ENCODE peak calls at places on chromosomes 5 and 9, in four cellular contexts. One of them, this sample, is unnamed.

GRCh38 chr5:116308391-116308790 is 223.6 kb downstream of the COMMD10 start:
- DNase-seq in IMR-90: no peak
- DNase-seq in H1: no peak
- DNase-seq in K562: no peak
- DNase-seq in this sample: no peak

GRCh38 chr5:104815212-104815611 is 1252.6 kb upstream of the NUDT12 start:
- DNase-seq in H1: no peak
- DNase-seq in IMR-90: no peak
- DNase-seq in K562: no peak
- DNase-seq in this sample: no peak

GRCh38 chr9:90114641-90115040 is 509.8 kb downstream of the GADD45G start:
- DNase-seq in IMR-90: no peak
- DNase-seq in H1: no peak
- DNase-seq in K562: no peak
- DNase-seq in this sample: no peak

GRCh38 chr5:142797420-142797819 is 27.2 kb downstream of the ARHGAP26 start:
- DNase-seq in K562: no peak
- DNase-seq in IMR-90: no peak
- DNase-seq in H1: no peak
- DNase-seq in this sample: no peak

GRCh38 chr5:170302729-170303501 is 5.3 kb upstream of the LCP2 start:
- DNase-seq in IMR-90: no peak
- DNase-seq in K562: peak
- DNase-seq in H1: no peak
- DNase-seq in this sample: peak

GRCh38 chr5:68430282-68430681 is 214.7 kb downstream of the PIK3R1 start:
- DNase-seq in H1: no peak
- DNase-seq in IMR-90: no peak
- DNase-seq in K562: no peak
- DNase-seq in this sample: no peak

GRCh38 chr5:122984425-122984824 is 52.1 kb downstream of the PPIC start:
- DNase-seq in IMR-90: no peak
- DNase-seq in K562: no peak
- DNase-seq in H1: no peak
- DNase-seq in this sample: no peak

GRCh38 chr5:97452646-97453045 is 269.6 kb upstream of the RIOK2 start:
- DNase-seq in H1: no peak
- DNase-seq in IMR-90: no peak
- DNase-seq in K562: no peak
- DNase-seq in this sample: no peak

GRCh38 chr9:14750871-14751270 is 28.3 kb upstream of the CER1 start:
- DNase-seq in H1: no peak
- DNase-seq in K562: no peak
- DNase-seq in IMR-90: no peak
- DNase-seq in this sample: no peak

GRCh38 chr9:16960084-16960483 is 89.6 kb upstream of the BNC2 start:
- DNase-seq in H1: no peak
- DNase-seq in K562: no peak
- DNase-seq in IMR-90: peak
- DNase-seq in this sample: no peak

GRCh38 chr9:131459056-131459455 is 43.7 kb upstream of the POMT1 start:
- DNase-seq in H1: no peak
- DNase-seq in IMR-90: no peak
- DNase-seq in K562: no peak
- DNase-seq in this sample: no peak

GRCh38 chr9:7402704-7403389 is 396.7 kb downstream of the DMAC1 start:
- DNase-seq in H1: no peak
- DNase-seq in K562: no peak
- DNase-seq in IMR-90: no peak
- DNase-seq in this sample: no peak

GRCh38 chr5:144086295-144086694 is 84.2 kb downstream of the YIPF5 start:
- DNase-seq in H1: no peak
- DNase-seq in K562: no peak
- DNase-seq in IMR-90: no peak
- DNase-seq in this sample: no peak

GRCh38 chr5:144144956-144145751 is 25.3 kb downstream of the YIPF5 start:
- DNase-seq in IMR-90: no peak
- DNase-seq in H1: no peak
- DNase-seq in K562: no peak
- DNase-seq in this sample: no peak

GRCh38 chr9:5895782-5896181 is 5.1 kb downstream of the MLANA start:
- DNase-seq in IMR-90: no peak
- DNase-seq in K562: no peak
- DNase-seq in H1: no peak
- DNase-seq in this sample: no peak
- TF ChIP-seq CHD1 in IMR-90: no peak
- TF ChIP-seq CHD1 in K562: no peak
- TF ChIP-seq CHD1 in H1: no peak
- TF ChIP-seq CHD1 in this sample: no peak

DNA sequence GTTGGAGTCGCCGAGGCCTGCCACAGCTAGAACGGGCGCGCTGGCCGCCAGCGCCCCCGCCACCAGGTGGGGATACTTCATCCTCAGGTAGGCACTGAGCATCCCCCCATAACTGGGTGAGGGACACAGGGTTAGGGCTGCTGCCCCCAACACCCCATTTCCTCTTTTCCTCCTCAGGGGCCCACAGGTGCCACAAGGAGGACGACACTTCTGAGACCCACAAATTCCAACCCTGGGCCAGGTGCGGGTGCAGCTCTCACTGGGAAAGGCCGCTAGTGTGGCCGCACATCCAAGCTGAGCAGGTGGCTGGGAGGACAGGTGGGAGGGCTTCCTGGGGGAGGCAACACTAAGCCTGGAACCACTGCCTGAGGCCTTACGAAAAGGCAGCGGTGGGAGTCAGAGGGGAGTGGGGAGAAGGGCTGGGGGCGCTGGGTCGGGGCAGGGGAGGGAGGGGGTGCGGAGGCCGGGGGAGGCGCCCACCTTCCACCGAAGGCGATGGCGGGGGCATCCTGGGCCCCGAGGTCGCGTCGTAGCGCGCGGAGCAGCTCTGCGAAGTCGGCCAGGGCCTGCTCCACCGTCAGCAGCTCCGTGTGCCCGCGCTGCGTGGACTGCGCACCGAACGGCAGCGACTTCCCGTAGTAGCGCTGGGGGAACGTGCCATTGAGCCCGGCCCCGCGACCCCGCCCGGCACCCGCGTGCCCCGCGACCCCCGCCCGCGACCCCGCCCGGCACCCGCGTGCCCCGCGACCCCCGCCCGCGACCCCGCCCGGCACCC is 961 bp downstream of the DPP7 start:
- DNase-seq in IMR-90: no peak
- DNase-seq in K562: peak
- DNase-seq in H1: no peak
- DNase-seq in this sample: no peak
- TF ChIP-seq CHD1 in IMR-90: no peak
- TF ChIP-seq CHD1 in K562: no peak
- TF ChIP-seq CHD1 in H1: no peak
- TF ChIP-seq CHD1 in this sample: no peak

GRCh38 chr5:36250427-36250826 is 8.7 kb upstream of the NADK2 start:
- DNase-seq in H1: no peak
- DNase-seq in K562: no peak
- DNase-seq in IMR-90: no peak
- DNase-seq in this sample: no peak

GRCh38 chr5:36251218-36251617 is 9.5 kb upstream of the NADK2 start:
- DNase-seq in H1: no peak
- DNase-seq in K562: no peak
- DNase-seq in IMR-90: no peak
- DNase-seq in this sample: no peak

GRCh38 chr5:36252722-36253340 is 11.1 kb upstream of the NADK2 start:
- DNase-seq in H1: no peak
- DNase-seq in K562: no peak
- DNase-seq in IMR-90: no peak
- DNase-seq in this sample: no peak
- TF ChIP-seq CHD1 in H1: no peak
- TF ChIP-seq CHD1 in K562: no peak
- TF ChIP-seq CHD1 in IMR-90: no peak
- TF ChIP-seq CHD1 in this sample: no peak

DNA sequence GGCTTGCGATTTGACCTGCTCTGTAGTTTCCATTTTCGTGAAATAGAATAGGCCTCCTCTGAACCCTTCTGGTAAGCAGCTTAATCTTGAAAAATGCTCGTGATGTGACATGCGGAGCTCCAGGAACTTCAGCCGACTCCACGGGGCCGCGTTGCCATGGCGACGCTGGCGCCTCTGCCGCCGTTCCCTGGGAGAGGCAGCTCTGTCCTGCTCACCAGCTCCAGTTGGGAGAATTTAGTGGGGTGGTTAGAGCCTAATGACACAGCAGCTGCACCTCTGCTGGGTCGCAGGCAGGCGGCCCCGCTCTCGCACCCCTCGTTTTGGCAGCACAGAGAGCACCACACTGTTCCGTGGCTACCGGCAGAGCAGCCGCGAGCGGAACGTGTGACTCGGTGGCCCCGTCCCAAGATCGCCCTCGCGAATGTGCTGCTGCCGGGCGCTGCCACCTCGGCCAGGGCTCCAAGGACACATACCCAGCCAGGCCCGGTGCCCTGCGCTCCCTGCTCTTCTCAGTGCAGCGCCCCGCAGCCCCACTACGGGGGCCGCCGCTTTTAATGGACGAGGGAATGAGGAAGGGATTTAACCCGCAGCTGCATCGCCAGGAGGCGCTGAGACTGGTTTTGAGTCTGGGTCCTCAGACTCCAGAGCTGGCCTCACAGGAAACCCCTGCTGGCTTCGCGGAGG is 131.2 kb upstream of the LMX1B start:
- DNase-seq in K562: no peak
- DNase-seq in H1: peak
- DNase-seq in IMR-90: peak
- DNase-seq in this sample: no peak
- TF ChIP-seq CHD1 in K562: no peak
- TF ChIP-seq CHD1 in H1: no peak
- TF ChIP-seq CHD1 in IMR-90: no peak
- TF ChIP-seq CHD1 in this sample: no peak

GRCh38 chr9:34961574-34962480 is 3.7 kb downstream of the PHF24 start:
- DNase-seq in K562: no peak
- DNase-seq in IMR-90: peak
- DNase-seq in H1: no peak
- DNase-seq in this sample: no peak
- TF ChIP-seq CHD1 in K562: no peak
- TF ChIP-seq CHD1 in IMR-90: no peak
- TF ChIP-seq CHD1 in H1: no peak
- TF ChIP-seq CHD1 in this sample: no peak

GRCh38 chr5:177320879-177321278 is 9.2 kb upstream of the MXD3 start:
- DNase-seq in IMR-90: no peak
- DNase-seq in H1: no peak
- DNase-seq in K562: no peak
- DNase-seq in this sample: no peak
- TF ChIP-seq CHD1 in IMR-90: no peak
- TF ChIP-seq CHD1 in H1: no peak
- TF ChIP-seq CHD1 in K562: no peak
- TF ChIP-seq CHD1 in this sample: no peak

GRCh38 chr9:134864821-134865190 is 15.8 kb upstream of the FCN2 start:
- DNase-seq in H1: no peak
- DNase-seq in IMR-90: no peak
- DNase-seq in K562: no peak
- DNase-seq in this sample: no peak

GRCh38 chr9:134863306-134863902 is 17.2 kb upstream of the FCN2 start:
- DNase-seq in H1: no peak
- DNase-seq in K562: no peak
- DNase-seq in IMR-90: no peak
- DNase-seq in this sample: no peak

GRCh38 chr9:134861586-134862334 is 18.9 kb upstream of the FCN2 start:
- DNase-seq in IMR-90: no peak
- DNase-seq in K562: no peak
- DNase-seq in H1: no peak
- DNase-seq in this sample: no peak

GRCh38 chr9:134860510-134860909 is 20.1 kb upstream of the FCN2 start:
- DNase-seq in IMR-90: no peak
- DNase-seq in K562: no peak
- DNase-seq in H1: no peak
- DNase-seq in this sample: no peak

GRCh38 chr9:134863941-134864820 is 16.4 kb upstream of the FCN2 start:
- DNase-seq in IMR-90: no peak
- DNase-seq in H1: no peak
- DNase-seq in K562: no peak
- DNase-seq in this sample: no peak
- TF ChIP-seq CHD1 in IMR-90: no peak
- TF ChIP-seq CHD1 in H1: no peak
- TF ChIP-seq CHD1 in K562: no peak
- TF ChIP-seq CHD1 in this sample: no peak

DNA sequence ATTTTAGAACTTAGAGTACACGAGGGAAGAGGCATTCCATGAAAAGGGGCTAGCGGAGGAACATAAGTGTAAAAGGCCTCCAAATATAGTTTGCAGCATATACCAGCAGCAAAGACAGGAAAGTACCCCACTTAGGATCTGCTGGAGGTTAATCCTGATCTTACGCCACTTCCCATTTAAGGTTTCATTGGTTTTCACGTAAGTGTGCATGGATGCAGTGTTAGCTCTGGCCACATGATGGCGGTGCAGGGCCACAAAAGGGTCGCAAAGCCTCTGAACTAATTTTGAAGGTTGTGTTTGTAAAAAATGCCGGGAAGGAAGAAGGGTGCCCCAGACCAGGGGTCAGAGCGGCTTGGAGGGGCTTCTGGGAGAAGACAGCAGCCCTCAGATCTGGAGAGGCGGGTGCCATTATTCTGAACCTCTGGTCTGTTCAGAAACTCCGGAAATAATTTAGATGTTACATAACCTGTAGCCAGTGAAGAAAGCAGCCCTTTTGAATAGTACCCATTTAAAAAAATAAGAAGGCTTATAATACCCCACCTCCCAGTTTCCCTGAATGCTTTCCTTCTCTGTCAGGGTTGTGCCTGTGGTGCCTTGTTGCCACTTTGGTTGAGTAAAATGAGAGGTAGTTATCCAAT is 59.5 kb upstream of the TLR4 start:
- DNase-seq in K562: peak
- DNase-seq in H1: peak
- DNase-seq in IMR-90: peak
- DNase-seq in this sample: peak
- TF ChIP-seq CHD1 in K562: no peak
- TF ChIP-seq CHD1 in H1: no peak
- TF ChIP-seq CHD1 in IMR-90: no peak
- TF ChIP-seq CHD1 in this sample: no peak

GRCh38 chr5:163162645-163163044 is 274.8 kb upstream of the CCNG1 start:
- DNase-seq in K562: no peak
- DNase-seq in IMR-90: no peak
- DNase-seq in H1: no peak
- DNase-seq in this sample: no peak
- TF ChIP-seq CHD1 in K562: no peak
- TF ChIP-seq CHD1 in IMR-90: no peak
- TF ChIP-seq CHD1 in H1: no peak
- TF ChIP-seq CHD1 in this sample: no peak

GRCh38 chr5:39619161-39619818 is 194.5 kb upstream of the DAB2 start:
- DNase-seq in H1: no peak
- DNase-seq in IMR-90: no peak
- DNase-seq in K562: no peak
- DNase-seq in this sample: no peak

GRCh38 chr5:39618391-39618790 is 193.6 kb upstream of the DAB2 start:
- DNase-seq in K562: no peak
- DNase-seq in H1: no peak
- DNase-seq in IMR-90: no peak
- DNase-seq in this sample: no peak

DNA sequence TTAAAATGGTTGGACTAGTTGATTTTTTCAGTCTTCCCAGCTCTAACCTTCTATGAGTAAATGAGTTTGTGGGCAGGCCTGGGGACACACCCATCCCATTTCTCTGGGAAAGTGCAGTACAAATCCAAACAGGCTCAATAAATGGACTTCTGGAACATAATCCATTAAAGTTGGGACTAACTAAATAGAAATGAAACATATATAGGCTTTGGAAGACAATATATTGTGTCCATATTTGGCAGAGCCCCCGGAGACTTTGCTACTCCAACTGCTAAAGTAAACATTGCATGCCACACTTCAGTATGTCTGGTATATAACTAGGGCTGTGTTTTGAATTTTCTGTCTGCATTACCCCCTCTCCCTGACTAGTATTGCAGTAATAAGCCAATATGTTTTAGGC is 191.4 kb upstream of the DAB2 start:
- DNase-seq in IMR-90: no peak
- DNase-seq in H1: no peak
- DNase-seq in K562: no peak
- DNase-seq in this sample: no peak
- TF ChIP-seq CHD1 in IMR-90: no peak
- TF ChIP-seq CHD1 in H1: no peak
- TF ChIP-seq CHD1 in K562: no peak
- TF ChIP-seq CHD1 in this sample: no peak

This sample was measured in GM12878.